ENCODE peak calls at places on chromosomes 13 and 19, in five cellular contexts. S is HCT116, Q is K562, V is H1, H is SK-N-SH. L is an unnamed sample.

GRCh38 chr13:41606646-41607045 is 149.3 kb downstream of the RGCC start:
- DNase-seq in Q (no peak), S (no peak), H (no peak), V (no peak), L (no peak)

GRCh38 chr13:98293570-98294142 is 116.6 kb upstream of the RNF113B start:
- DNase-seq in Q (no peak), S (no peak), V (no peak), H (no peak), L (peak; percentile 75)

GRCh38 chr13:109271061-109271460 is 515.3 kb downstream of the IRS2 start:
- DNase-seq in Q (no peak), H (no peak), V (no peak), S (no peak), L (no peak)

GRCh38 chr13:78593652-78594494 is 9.5 kb downstream of the POU4F1 start:
- DNase-seq in Q (no peak), V (peak; percentile 66), S (no peak), H (no peak), L (no peak)

GRCh38 chr13:79519252-79519651 is 38.3 kb downstream of the NDFIP2 start:
- DNase-seq in H (no peak), V (no peak), S (no peak), Q (no peak), L (no peak)

GRCh38 chr13:110447058-110447511 is 114.4 kb downstream of the RAB20 start:
- DNase-seq in H (no peak), S (no peak), V (no peak), Q (no peak), L (no peak)

GRCh38 chr13:85148009-85148408 is 651.2 kb downstream of the SLITRK6 start:
- DNase-seq in H (no peak), V (no peak), S (no peak), Q (no peak), L (no peak)

GRCh38 chr19:55027472-55028337 is 10.4 kb downstream of the GP6 start:
- DNase-seq in Q (peak; percentile 63), H (no peak), S (peak; percentile 7), V (no peak), L (peak; percentile 61)

GRCh38 chr13:112626761-112627160 is 38.8 kb upstream of the TUBGCP3 start:
- DNase-seq in H (no peak), V (no peak), S (no peak), Q (no peak), L (no peak)

GRCh38 chr13:98405107-98405571 is 171.8 kb downstream of the STK24 start:
- DNase-seq in V (no peak), H (peak; percentile 60), Q (no peak), S (no peak), L (no peak)

GRCh38 chr19:39264306-39265290 is 3.6 kb upstream of the IFNL2 start:
- DNase-seq in V (peak; percentile 77), S (no peak), H (no peak), Q (no peak), L (no peak)

GRCh38 chr13:110343241-110343865 is 36.3 kb downstream of the COL4A2 start:
- DNase-seq in V (no peak), H (no peak), S (peak; percentile 15), Q (no peak), L (no peak)

GRCh38 chr19:45779231-45780145 is 2.8 kb downstream of the DMPK start:
- DNase-seq in H (peak; percentile 89), V (peak; percentile 100), Q (peak; percentile 94), S (peak; percentile 87), L (peak; percentile 94)

GRCh38 chr13:73399347-73400216 is 340.8 kb downstream of the KLF5 start:
- DNase-seq in H (no peak), Q (no peak), S (no peak), V (no peak), L (peak; percentile 27)

GRCh38 chr19:47310819-47311218 is 1.2 kb downstream of the C5AR1 start:
- DNase-seq in H (peak; percentile 62), V (no peak), S (no peak), Q (no peak), L (no peak)

GRCh38 chr19:17021793-17022590 is 4.6 kb downstream of the CPAMD8 start:
- DNase-seq in Q (no peak), S (no peak), V (no peak), H (no peak), L (peak; percentile 56)

GRCh38 chr19:49581007-49581508 is at the start of gene PRRG2:
- DNase-seq in V (peak; percentile 72), Q (peak; percentile 19), H (no peak), S (peak; percentile 62), L (no peak)

GRCh38 chr19:47694466-47695273 is 18.6 kb upstream of the EHD2 start:
- DNase-seq in Q (no peak), S (no peak), V (no peak), H (peak; percentile 26), L (no peak)

GRCh38 chr13:31150315-31150985 is 11.3 kb downstream of the HSPH1 start:
- DNase-seq in H (no peak), S (no peak), Q (no peak), V (no peak), L (no peak)
- TF ChIP-seq JUND in H (no peak), S (no peak), Q (no peak), V (no peak), L (no peak)

GRCh38 chr13:51520524-51520923 is 63.7 kb upstream of the WDFY2 start:
- DNase-seq in S (no peak), Q (no peak), V (no peak), H (no peak), L (no peak)

GRCh38 chr13:51523082-51523518 is 61.2 kb upstream of the WDFY2 start:
- DNase-seq in Q (no peak), V (no peak), S (no peak), H (peak; percentile 45), L (no peak)

GRCh38 chr13:51518847-51519246 is 65.4 kb upstream of the WDFY2 start:
- DNase-seq in H (no peak), V (no peak), S (no peak), Q (no peak), L (no peak)

GRCh38 chr13:51524312-51524711 is 60.0 kb upstream of the WDFY2 start:
- DNase-seq in H (no peak), V (no peak), S (no peak), Q (no peak), L (no peak)

DNA sequence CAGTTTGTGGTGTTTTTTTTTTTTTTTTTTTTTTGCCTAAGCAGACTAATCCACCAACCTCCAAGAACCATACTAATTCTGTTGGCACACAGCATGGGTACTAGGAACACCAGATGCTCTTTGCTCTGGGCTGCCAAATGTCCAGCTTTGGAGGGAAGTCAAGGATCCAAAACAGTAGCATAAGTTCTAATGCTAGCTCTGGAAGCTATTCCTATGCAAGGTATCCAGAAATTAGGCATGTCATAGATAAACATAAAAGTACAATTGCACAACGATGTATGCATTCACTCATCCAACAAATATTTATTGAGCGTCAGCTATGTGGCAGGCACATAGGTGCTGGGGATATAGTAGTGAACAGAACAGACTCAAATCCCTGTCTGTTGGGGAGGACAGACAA is 64.4 kb upstream of the WDFY2 start:
- DNase-seq in H (no peak), Q (no peak), S (no peak), V (no peak), L (peak; percentile 77)
- TF ChIP-seq JUND in H (no peak), Q (no peak), S (no peak), V (no peak), L (no peak)

GRCh38 chr13:33296793-33297425 is 11.4 kb upstream of the STARD13 start:
- DNase-seq in Q (no peak), H (peak; percentile 21), V (no peak), S (no peak), L (no peak)
- TF ChIP-seq JUND in Q (no peak), H (no peak), V (no peak), S (no peak), L (no peak)

DNA sequence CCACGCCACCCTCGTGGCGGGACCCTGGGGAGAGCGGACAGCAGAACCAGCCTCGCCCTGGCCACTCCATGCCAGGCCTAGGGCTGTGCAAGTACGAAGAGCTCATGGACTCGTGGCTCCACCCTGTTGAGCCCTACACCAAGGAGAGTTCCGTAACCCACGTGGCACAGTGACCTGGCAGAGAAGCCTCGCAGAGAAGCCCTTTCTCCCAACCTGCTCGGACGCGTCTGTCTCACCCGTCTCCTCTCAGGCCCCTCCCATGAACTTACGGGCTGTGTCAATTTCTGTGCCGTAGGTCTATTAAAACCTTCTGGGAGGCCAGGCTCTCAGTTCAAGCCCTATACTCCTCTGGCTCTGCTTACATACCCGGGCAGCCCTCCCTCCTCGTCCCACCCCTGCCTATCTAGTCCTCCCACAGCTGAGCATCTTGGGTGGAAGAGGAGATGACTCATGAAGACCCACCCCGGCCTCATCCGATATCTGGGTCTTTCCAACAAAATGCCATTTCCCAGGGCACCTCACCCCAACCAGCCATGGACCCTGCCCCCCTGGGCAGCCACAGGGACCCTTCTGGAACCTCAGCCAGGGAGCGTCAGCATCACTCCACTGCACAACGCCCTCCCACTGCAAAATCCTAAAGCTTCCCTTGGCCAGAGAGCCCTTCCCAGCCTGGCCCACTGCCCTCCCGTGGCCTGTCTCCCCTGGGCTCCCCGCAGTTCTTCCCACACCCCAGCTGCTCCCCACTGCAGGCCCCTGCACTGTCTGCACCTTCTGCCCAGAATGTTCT is 2.4 kb downstream of the UBXN6 start:
- DNase-seq in S (no peak), H (no peak), Q (peak; percentile 74), V (no peak), L (no peak)
- TF ChIP-seq JUND in S (no peak), H (no peak), Q (peak; percentile 96), V (no peak), L (no peak)

GRCh38 chr13:43764349-43764748 is 22.4 kb downstream of the ENOX1 start:
- DNase-seq in H (no peak), V (no peak), Q (no peak), S (no peak), L (no peak)
- TF ChIP-seq JUND in H (no peak), V (no peak), Q (no peak), S (no peak), L (no peak)

GRCh38 chr13:75656590-75656989 is 20.5 kb downstream of the LMO7 start:
- DNase-seq in Q (no peak), S (no peak), V (no peak), H (no peak), L (no peak)
- TF ChIP-seq JUND in Q (no peak), S (no peak), V (no peak), H (no peak), L (no peak)

L was measured in T47D.